ENCODE peak calls at places on chromosomes 1 and 21, in seven cellular contexts. One of them, this sample, is unnamed.

GRCh38 chr1:40736085-40736531 is 44.6 kb downstream of the NFYC start:
- DNase-seq in GM12865: no peak
- DNase-seq in Panc1: no peak
- DNase-seq in body of pancreas: no peak
- DNase-seq in B cell: no peak
- DNase-seq in heart left ventricle: no peak
- DNase-seq in fibroblast of lung: peak
- DNase-seq in this sample: no peak

GRCh38 chr1:109983380-109984189 is 980 bp upstream of the AHCYL1 start:
- DNase-seq in fibroblast of lung: no peak
- DNase-seq in GM12865: no peak
- DNase-seq in Panc1: no peak
- DNase-seq in body of pancreas: no peak
- DNase-seq in heart left ventricle: no peak
- DNase-seq in B cell: no peak
- DNase-seq in this sample: no peak

GRCh38 chr1:10905841-10906655 is 106.4 kb upstream of the TARDBP start:
- DNase-seq in body of pancreas: no peak
- DNase-seq in GM12865: no peak
- DNase-seq in heart left ventricle: no peak
- DNase-seq in B cell: no peak
- DNase-seq in Panc1: no peak
- DNase-seq in fibroblast of lung: no peak
- DNase-seq in this sample: no peak

GRCh38 chr1:12477936-12478611 is 139.9 kb downstream of the DHRS3 start:
- DNase-seq in GM12865: no peak
- DNase-seq in B cell: peak
- DNase-seq in fibroblast of lung: peak
- DNase-seq in Panc1: peak
- DNase-seq in body of pancreas: peak
- DNase-seq in heart left ventricle: peak
- DNase-seq in this sample: no peak

GRCh38 chr1:186703209-186703766 is 23.1 kb upstream of the PTGS2 start:
- DNase-seq in fibroblast of lung: no peak
- DNase-seq in Panc1: no peak
- DNase-seq in heart left ventricle: no peak
- DNase-seq in GM12865: no peak
- DNase-seq in B cell: no peak
- DNase-seq in body of pancreas: no peak
- DNase-seq in this sample: no peak

GRCh38 chr1:108708726-108709660 is 3.7 kb upstream of the FNDC7 start:
- DNase-seq in GM12865: peak
- DNase-seq in fibroblast of lung: no peak
- DNase-seq in B cell: peak
- DNase-seq in Panc1: no peak
- DNase-seq in body of pancreas: no peak
- DNase-seq in heart left ventricle: no peak
- DNase-seq in this sample: no peak

GRCh38 chr1:3669421-3669821 is 17.1 kb downstream of the TP73 start:
- DNase-seq in GM12865: no peak
- DNase-seq in heart left ventricle: no peak
- DNase-seq in B cell: no peak
- DNase-seq in Panc1: no peak
- DNase-seq in fibroblast of lung: no peak
- DNase-seq in body of pancreas: no peak
- DNase-seq in this sample: peak

GRCh38 chr1:169115891-169116585 is 9.5 kb downstream of the ATP1B1 start:
- DNase-seq in body of pancreas: peak
- DNase-seq in GM12865: peak
- DNase-seq in Panc1: no peak
- DNase-seq in fibroblast of lung: peak
- DNase-seq in heart left ventricle: peak
- DNase-seq in B cell: peak
- DNase-seq in this sample: peak

GRCh38 chr1:218401896-218402770 is 57.0 kb downstream of the TGFB2 start:
- DNase-seq in body of pancreas: no peak
- DNase-seq in Panc1: no peak
- DNase-seq in fibroblast of lung: no peak
- DNase-seq in heart left ventricle: no peak
- DNase-seq in GM12865: no peak
- DNase-seq in B cell: no peak
- DNase-seq in this sample: no peak

GRCh38 chr1:71044833-71045232 is 2.8 kb downstream of the PTGER3 start:
- DNase-seq in heart left ventricle: no peak
- DNase-seq in fibroblast of lung: no peak
- DNase-seq in GM12865: no peak
- DNase-seq in body of pancreas: no peak
- DNase-seq in B cell: no peak
- DNase-seq in Panc1: no peak
- DNase-seq in this sample: no peak

GRCh38 chr1:155978973-155979429 is 654 bp upstream of the ARHGEF2 start:
- DNase-seq in heart left ventricle: peak
- DNase-seq in B cell: no peak
- DNase-seq in fibroblast of lung: no peak
- DNase-seq in GM12865: peak
- DNase-seq in body of pancreas: no peak
- DNase-seq in Panc1: no peak
- DNase-seq in this sample: no peak

GRCh38 chr1:245704765-245705164 is 550.0 kb downstream of the KIF26B start:
- DNase-seq in Panc1: no peak
- DNase-seq in GM12865: no peak
- DNase-seq in body of pancreas: no peak
- DNase-seq in heart left ventricle: no peak
- DNase-seq in B cell: no peak
- DNase-seq in fibroblast of lung: peak
- DNase-seq in this sample: no peak

GRCh38 chr1:115313173-115313572 is 24.9 kb downstream of the NGF start:
- DNase-seq in Panc1: no peak
- DNase-seq in heart left ventricle: no peak
- DNase-seq in GM12865: no peak
- DNase-seq in body of pancreas: no peak
- DNase-seq in B cell: no peak
- DNase-seq in fibroblast of lung: no peak
- DNase-seq in this sample: no peak

GRCh38 chr1:29513357-29513756 is 277.0 kb downstream of the PTPRU start:
- DNase-seq in body of pancreas: peak
- DNase-seq in heart left ventricle: no peak
- DNase-seq in GM12865: peak
- DNase-seq in fibroblast of lung: peak
- DNase-seq in Panc1: peak
- DNase-seq in B cell: no peak
- DNase-seq in this sample: no peak

GRCh38 chr1:72371259-72372035 is 89.1 kb upstream of the NEGR1 start:
- DNase-seq in B cell: no peak
- DNase-seq in Panc1: no peak
- DNase-seq in body of pancreas: no peak
- DNase-seq in heart left ventricle: no peak
- DNase-seq in GM12865: no peak
- DNase-seq in fibroblast of lung: peak
- DNase-seq in this sample: no peak
- TF ChIP-seq CTCF in B cell: no peak
- TF ChIP-seq CTCF in Panc1: no peak
- TF ChIP-seq CTCF in body of pancreas: no peak
- TF ChIP-seq CTCF in heart left ventricle: no peak
- TF ChIP-seq CTCF in GM12865: no peak
- TF ChIP-seq CTCF in fibroblast of lung: no peak
- TF ChIP-seq CTCF in this sample: no peak

DNA sequence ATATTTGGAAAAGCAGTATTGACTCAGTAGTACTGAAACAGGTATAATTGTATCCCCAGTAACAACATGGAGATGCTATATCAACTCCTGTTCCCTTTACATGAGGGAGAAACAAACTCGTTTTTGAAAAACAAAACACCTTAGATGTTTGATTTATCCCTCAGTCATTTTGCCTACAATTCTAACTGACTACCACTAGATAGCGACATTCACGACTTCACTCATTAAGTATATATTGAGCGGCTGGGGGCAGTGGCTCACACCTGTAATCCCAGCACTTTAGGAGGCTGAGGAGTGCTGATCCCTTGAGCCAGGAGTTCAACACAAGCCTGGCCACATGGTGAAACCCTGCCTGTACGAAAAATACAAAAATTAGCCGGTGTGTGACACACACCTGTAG is 83.3 kb downstream of the CYYR1 start:
- DNase-seq in Panc1: no peak
- DNase-seq in fibroblast of lung: no peak
- DNase-seq in body of pancreas: no peak
- DNase-seq in GM12865: no peak
- DNase-seq in B cell: no peak
- DNase-seq in heart left ventricle: no peak
- DNase-seq in this sample: no peak
- TF ChIP-seq CTCF in Panc1: peak
- TF ChIP-seq CTCF in fibroblast of lung: no peak
- TF ChIP-seq CTCF in body of pancreas: no peak
- TF ChIP-seq CTCF in GM12865: no peak
- TF ChIP-seq CTCF in B cell: no peak
- TF ChIP-seq CTCF in heart left ventricle: no peak
- TF ChIP-seq CTCF in this sample: no peak

GRCh38 chr1:94515548-94515947 is 26.0 kb downstream of the F3 start:
- DNase-seq in Panc1: no peak
- DNase-seq in B cell: no peak
- DNase-seq in body of pancreas: no peak
- DNase-seq in GM12865: no peak
- DNase-seq in fibroblast of lung: no peak
- DNase-seq in heart left ventricle: no peak
- DNase-seq in this sample: no peak

GRCh38 chr1:94514095-94514727 is 27.3 kb downstream of the F3 start:
- DNase-seq in heart left ventricle: no peak
- DNase-seq in body of pancreas: peak
- DNase-seq in Panc1: peak
- DNase-seq in B cell: peak
- DNase-seq in GM12865: peak
- DNase-seq in fibroblast of lung: no peak
- DNase-seq in this sample: no peak
- TF ChIP-seq CTCF in heart left ventricle: peak
- TF ChIP-seq CTCF in body of pancreas: peak
- TF ChIP-seq CTCF in Panc1: peak
- TF ChIP-seq CTCF in B cell: peak
- TF ChIP-seq CTCF in GM12865: peak
- TF ChIP-seq CTCF in fibroblast of lung: peak
- TF ChIP-seq CTCF in this sample: peak

GRCh38 chr1:21268281-21269239 is 21.7 kb downstream of the ECE1 start:
- DNase-seq in heart left ventricle: no peak
- DNase-seq in Panc1: no peak
- DNase-seq in body of pancreas: peak
- DNase-seq in fibroblast of lung: no peak
- DNase-seq in GM12865: no peak
- DNase-seq in B cell: no peak
- DNase-seq in this sample: no peak
- TF ChIP-seq CTCF in heart left ventricle: no peak
- TF ChIP-seq CTCF in Panc1: no peak
- TF ChIP-seq CTCF in body of pancreas: no peak
- TF ChIP-seq CTCF in fibroblast of lung: no peak
- TF ChIP-seq CTCF in GM12865: no peak
- TF ChIP-seq CTCF in B cell: no peak
- TF ChIP-seq CTCF in this sample: no peak

DNA sequence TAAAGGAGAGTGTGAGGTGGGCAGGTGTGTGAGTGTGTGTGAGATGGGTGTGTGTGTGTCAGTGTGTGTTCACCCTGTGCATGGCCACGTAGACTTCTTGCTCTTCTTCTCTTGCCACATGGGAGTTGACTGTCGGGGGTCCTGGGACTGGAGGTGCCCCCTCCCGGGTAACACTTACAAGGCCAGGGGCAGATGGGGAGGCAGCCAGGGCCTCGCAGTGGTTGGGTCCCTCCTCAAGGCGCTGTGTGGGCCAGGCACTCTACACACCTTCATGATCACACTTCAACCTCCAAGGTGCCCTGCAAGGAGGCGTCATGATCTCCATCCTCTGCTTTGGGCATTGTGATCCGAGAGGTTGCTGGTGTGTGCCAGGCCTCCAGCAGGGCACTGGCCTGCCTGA is 2.3 kb downstream of the PLA2G2F start:
- DNase-seq in fibroblast of lung: no peak
- DNase-seq in body of pancreas: no peak
- DNase-seq in GM12865: no peak
- DNase-seq in B cell: no peak
- DNase-seq in heart left ventricle: no peak
- DNase-seq in Panc1: no peak
- DNase-seq in this sample: peak
- TF ChIP-seq CTCF in fibroblast of lung: no peak
- TF ChIP-seq CTCF in body of pancreas: no peak
- TF ChIP-seq CTCF in GM12865: no peak
- TF ChIP-seq CTCF in B cell: no peak
- TF ChIP-seq CTCF in heart left ventricle: no peak
- TF ChIP-seq CTCF in Panc1: no peak
- TF ChIP-seq CTCF in this sample: no peak

DNA sequence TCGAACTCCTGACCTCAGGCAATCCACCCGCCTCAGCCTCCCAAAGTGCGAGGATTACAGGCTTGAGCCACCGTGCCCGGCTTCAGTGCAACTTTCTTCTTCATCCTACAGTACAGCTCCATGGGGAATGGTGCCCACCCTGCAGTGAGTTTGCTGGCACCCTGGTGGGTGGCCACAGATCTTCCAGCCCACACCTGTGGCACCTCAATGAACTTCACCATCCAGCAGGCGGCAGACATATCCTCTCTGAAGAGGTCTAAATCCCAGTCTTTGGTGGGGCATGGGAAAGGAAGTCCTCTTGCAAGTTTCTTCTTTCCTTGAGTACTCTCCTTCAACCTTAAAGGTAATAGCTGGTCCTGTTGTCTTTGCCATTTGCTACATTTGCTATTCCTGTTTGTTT is 18.1 kb upstream of the ZBTB8A start:
- DNase-seq in GM12865: peak
- DNase-seq in B cell: no peak
- DNase-seq in body of pancreas: no peak
- DNase-seq in Panc1: no peak
- DNase-seq in fibroblast of lung: no peak
- DNase-seq in heart left ventricle: no peak
- DNase-seq in this sample: no peak
- TF ChIP-seq CTCF in GM12865: peak
- TF ChIP-seq CTCF in B cell: no peak
- TF ChIP-seq CTCF in body of pancreas: no peak
- TF ChIP-seq CTCF in Panc1: no peak
- TF ChIP-seq CTCF in fibroblast of lung: no peak
- TF ChIP-seq CTCF in heart left ventricle: no peak
- TF ChIP-seq CTCF in this sample: no peak